ENCODE peak calls at places on chromosome 3, in five cellular contexts. One of them, this sample, is unnamed.

GRCh38 chr3:64650096-64650622 is 37.6 kb downstream of the ADAMTS9 start:
- DNase-seq in heart left ventricle: no peak
- DNase-seq in GOT3: no peak
- DNase-seq in COR-L47: no peak
- DNase-seq in nucleus accumbens: no peak
- DNase-seq in this sample: no peak

GRCh38 chr3:12444582-12445468 is 39.5 kb upstream of the TSEN2 start:
- DNase-seq in heart left ventricle: no peak
- DNase-seq in GOT3: no peak
- DNase-seq in COR-L47: no peak
- DNase-seq in nucleus accumbens: no peak
- DNase-seq in this sample: peak

GRCh38 chr3:43448098-43448497 is 161.8 kb downstream of the SNRK start:
- DNase-seq in heart left ventricle: no peak
- DNase-seq in GOT3: no peak
- DNase-seq in COR-L47: no peak
- DNase-seq in nucleus accumbens: no peak
- DNase-seq in this sample: no peak

GRCh38 chr3:187743195-187744141 is 1.8 kb downstream of the BCL6 start:
- DNase-seq in heart left ventricle: peak
- DNase-seq in GOT3: no peak
- DNase-seq in COR-L47: no peak
- DNase-seq in nucleus accumbens: peak
- DNase-seq in this sample: peak

GRCh38 chr3:30308131-30308530 is 298.3 kb upstream of the TGFBR2 start:
- DNase-seq in heart left ventricle: no peak
- DNase-seq in GOT3: no peak
- DNase-seq in COR-L47: no peak
- DNase-seq in nucleus accumbens: no peak
- DNase-seq in this sample: no peak

GRCh38 chr3:96631050-96631449 is 183.3 kb upstream of the EPHA6 start:
- DNase-seq in heart left ventricle: no peak
- DNase-seq in GOT3: no peak
- DNase-seq in COR-L47: no peak
- DNase-seq in nucleus accumbens: no peak
- DNase-seq in this sample: no peak

GRCh38 chr3:30401971-30402370 is 204.4 kb upstream of the TGFBR2 start:
- DNase-seq in heart left ventricle: peak
- DNase-seq in GOT3: no peak
- DNase-seq in COR-L47: no peak
- DNase-seq in nucleus accumbens: no peak
- DNase-seq in this sample: no peak

GRCh38 chr3:12193485-12194165 is 34.9 kb upstream of the TIMP4 start:
- DNase-seq in heart left ventricle: no peak
- DNase-seq in GOT3: peak
- DNase-seq in COR-L47: no peak
- DNase-seq in nucleus accumbens: no peak
- DNase-seq in this sample: peak

GRCh38 chr3:151593923-151594322 is 133.1 kb upstream of the IGSF10 start:
- DNase-seq in heart left ventricle: no peak
- DNase-seq in GOT3: no peak
- DNase-seq in COR-L47: no peak
- DNase-seq in nucleus accumbens: no peak
- DNase-seq in this sample: no peak

GRCh38 chr3:67790043-67790442 is 135.6 kb upstream of the SUCLG2 start:
- DNase-seq in heart left ventricle: peak
- DNase-seq in GOT3: no peak
- DNase-seq in COR-L47: peak
- DNase-seq in nucleus accumbens: peak
- DNase-seq in this sample: no peak

GRCh38 chr3:150275946-150276345 is 132.2 kb upstream of the TSC22D2 start:
- DNase-seq in heart left ventricle: no peak
- DNase-seq in GOT3: no peak
- DNase-seq in COR-L47: no peak
- DNase-seq in nucleus accumbens: no peak
- DNase-seq in this sample: no peak

GRCh38 chr3:188187055-188187454 is 33.1 kb downstream of the LPP start:
- DNase-seq in heart left ventricle: no peak
- DNase-seq in GOT3: no peak
- DNase-seq in COR-L47: no peak
- DNase-seq in nucleus accumbens: no peak
- DNase-seq in this sample: no peak

GRCh38 chr3:151768393-151768930 is 34.7 kb downstream of the AADACL2 start:
- DNase-seq in heart left ventricle: no peak
- DNase-seq in GOT3: no peak
- DNase-seq in COR-L47: no peak
- DNase-seq in nucleus accumbens: no peak
- DNase-seq in this sample: no peak

GRCh38 chr3:111735271-111735758 is 123.8 kb upstream of the PHLDB2 start:
- DNase-seq in heart left ventricle: no peak
- DNase-seq in GOT3: no peak
- DNase-seq in COR-L47: no peak
- DNase-seq in nucleus accumbens: no peak
- DNase-seq in this sample: no peak

GRCh38 chr3:40962721-40963120 is 236.6 kb upstream of the CTNNB1 start:
- DNase-seq in heart left ventricle: no peak
- DNase-seq in GOT3: no peak
- DNase-seq in COR-L47: no peak
- DNase-seq in nucleus accumbens: no peak
- DNase-seq in this sample: no peak

GRCh38 chr3:67077656-67078055 is 79.5 kb downstream of the KBTBD8 start:
- DNase-seq in heart left ventricle: no peak
- DNase-seq in GOT3: no peak
- DNase-seq in COR-L47: no peak
- DNase-seq in nucleus accumbens: no peak
- DNase-seq in this sample: no peak

GRCh38 chr3:78728406-78729145 is 1039.2 kb downstream of the ROBO1 start:
- DNase-seq in heart left ventricle: peak
- DNase-seq in GOT3: no peak
- DNase-seq in COR-L47: peak
- DNase-seq in nucleus accumbens: peak
- DNase-seq in this sample: peak

GRCh38 chr3:115720988-115721387 is 97.7 kb downstream of the GAP43 start:
- DNase-seq in heart left ventricle: no peak
- DNase-seq in GOT3: no peak
- DNase-seq in COR-L47: no peak
- DNase-seq in nucleus accumbens: no peak
- DNase-seq in this sample: no peak

GRCh38 chr3:140250945-140251344 is 316.0 kb downstream of the CLSTN2 start:
- DNase-seq in heart left ventricle: no peak
- DNase-seq in GOT3: no peak
- DNase-seq in COR-L47: no peak
- DNase-seq in nucleus accumbens: no peak
- DNase-seq in this sample: no peak

GRCh38 chr3:134291300-134292254 is 40.9 kb upstream of the RYK start:
- DNase-seq in heart left ventricle: no peak
- DNase-seq in GOT3: peak
- DNase-seq in COR-L47: peak
- DNase-seq in nucleus accumbens: peak
- DNase-seq in this sample: peak

GRCh38 chr3:136932518-136932917 is 25.3 kb upstream of the IL20RB start:
- DNase-seq in heart left ventricle: no peak
- DNase-seq in GOT3: no peak
- DNase-seq in COR-L47: no peak
- DNase-seq in nucleus accumbens: no peak
- DNase-seq in this sample: no peak

GRCh38 chr3:45606991-45607712 is 12.6 kb downstream of the LIMD1 start:
- DNase-seq in heart left ventricle: peak
- DNase-seq in GOT3: no peak
- DNase-seq in COR-L47: no peak
- DNase-seq in nucleus accumbens: no peak
- DNase-seq in this sample: no peak

GRCh38 chr3:134351421-134351820 is 22.8 kb downstream of the AMOTL2 start:
- DNase-seq in heart left ventricle: no peak
- DNase-seq in GOT3: no peak
- DNase-seq in COR-L47: no peak
- DNase-seq in nucleus accumbens: no peak
- DNase-seq in this sample: no peak

GRCh38 chr3:155704041-155704440 is 40.8 kb downstream of the PLCH1 start:
- DNase-seq in heart left ventricle: no peak
- DNase-seq in GOT3: no peak
- DNase-seq in COR-L47: no peak
- DNase-seq in nucleus accumbens: no peak
- DNase-seq in this sample: no peak

GRCh38 chr3:169104541-169104940 is 559.0 kb downstream of the MECOM start:
- DNase-seq in heart left ventricle: no peak
- DNase-seq in GOT3: no peak
- DNase-seq in COR-L47: no peak
- DNase-seq in nucleus accumbens: no peak
- DNase-seq in this sample: no peak

GRCh38 chr3:79018671-79019136 is 749.1 kb downstream of the ROBO1 start:
- DNase-seq in heart left ventricle: peak
- DNase-seq in GOT3: no peak
- DNase-seq in COR-L47: peak
- DNase-seq in nucleus accumbens: peak
- DNase-seq in this sample: peak

GRCh38 chr3:192731233-192731632 is 3.9 kb upstream of the FGF12 start:
- DNase-seq in heart left ventricle: no peak
- DNase-seq in GOT3: no peak
- DNase-seq in COR-L47: no peak
- DNase-seq in nucleus accumbens: no peak
- DNase-seq in this sample: no peak

GRCh38 chr3:127959873-127960272 is 44.8 kb downstream of the KBTBD12 start:
- DNase-seq in heart left ventricle: peak
- DNase-seq in GOT3: no peak
- DNase-seq in COR-L47: peak
- DNase-seq in nucleus accumbens: peak
- DNase-seq in this sample: no peak

GRCh38 chr3:39146611-39147373 is 6.6 kb downstream of the CSRNP1 start:
- DNase-seq in heart left ventricle: peak
- DNase-seq in GOT3: peak
- DNase-seq in COR-L47: no peak
- DNase-seq in nucleus accumbens: peak
- DNase-seq in this sample: peak

GRCh38 chr3:64084640-64085039 is 61.3 kb upstream of the PSMD6 start:
- DNase-seq in heart left ventricle: no peak
- DNase-seq in GOT3: no peak
- DNase-seq in COR-L47: no peak
- DNase-seq in nucleus accumbens: no peak
- DNase-seq in this sample: no peak